ENCODE peak calls at places on chromosomes 1 and 21, in ten cellular contexts. One of them, this sample, is unnamed.

GRCh38 chr1:210233495-210234253 is 1.1 kb downstream of the SERTAD4 start:
- DNase-seq in endodermal cell: peak
- DNase-seq in OCI-M1: no peak
- DNase-seq in lung: peak
- DNase-seq in stimulated activated CD8-positive, alpha-beta memory T cell treated with anti-CD3 and anti-CD28 coated beads, Interleukin-7, amount 100 ng/mL, for 1 hour: no peak
- DNase-seq in T-helper 2 cell treated with Interferon-gamma antibody and Interleukin-4, amounts not matched to agents 5 μg/mL and 100 μg/mL, for 36 hours: no peak
- DNase-seq in foreskin fibroblast: peak
- DNase-seq in NCI-H2227 treated with DMSO at 0.1 percent for 48 hours: peak
- DNase-seq in GDM1: no peak
- DNase-seq in NCI-H2081 treated with DMSO at 0.1 percent for 48 hours: no peak
- DNase-seq in this sample: no peak

GRCh38 chr1:178718520-178718919 is 6.5 kb upstream of the RALGPS2 start:
- DNase-seq in lung: no peak
- DNase-seq in stimulated activated CD8-positive, alpha-beta memory T cell treated with anti-CD3 and anti-CD28 coated beads, Interleukin-7, amount 100 ng/mL, for 1 hour: no peak
- DNase-seq in T-helper 2 cell treated with Interferon-gamma antibody and Interleukin-4, amounts not matched to agents 5 μg/mL and 100 μg/mL, for 36 hours: no peak
- DNase-seq in endodermal cell: no peak
- DNase-seq in OCI-M1: no peak
- DNase-seq in GDM1: no peak
- DNase-seq in NCI-H2227 treated with DMSO at 0.1 percent for 48 hours: no peak
- DNase-seq in NCI-H2081 treated with DMSO at 0.1 percent for 48 hours: no peak
- DNase-seq in foreskin fibroblast: no peak
- DNase-seq in this sample: no peak

GRCh38 chr1:53946252-53947171 is at the start of gene LRRC42:
- DNase-seq in foreskin fibroblast: no peak
- DNase-seq in OCI-M1: no peak
- DNase-seq in stimulated activated CD8-positive, alpha-beta memory T cell treated with anti-CD3 and anti-CD28 coated beads, Interleukin-7, amount 100 ng/mL, for 1 hour: no peak
- DNase-seq in endodermal cell: no peak
- DNase-seq in GDM1: peak
- DNase-seq in T-helper 2 cell treated with Interferon-gamma antibody and Interleukin-4, amounts not matched to agents 5 μg/mL and 100 μg/mL, for 36 hours: no peak
- DNase-seq in NCI-H2227 treated with DMSO at 0.1 percent for 48 hours: peak
- DNase-seq in NCI-H2081 treated with DMSO at 0.1 percent for 48 hours: no peak
- DNase-seq in lung: no peak
- DNase-seq in this sample: no peak

GRCh38 chr1:54998677-54999076 is at the start of gene BSND:
- DNase-seq in NCI-H2081 treated with DMSO at 0.1 percent for 48 hours: no peak
- DNase-seq in T-helper 2 cell treated with Interferon-gamma antibody and Interleukin-4, amounts not matched to agents 5 μg/mL and 100 μg/mL, for 36 hours: no peak
- DNase-seq in stimulated activated CD8-positive, alpha-beta memory T cell treated with anti-CD3 and anti-CD28 coated beads, Interleukin-7, amount 100 ng/mL, for 1 hour: no peak
- DNase-seq in OCI-M1: no peak
- DNase-seq in endodermal cell: no peak
- DNase-seq in GDM1: no peak
- DNase-seq in lung: no peak
- DNase-seq in foreskin fibroblast: no peak
- DNase-seq in NCI-H2227 treated with DMSO at 0.1 percent for 48 hours: no peak
- DNase-seq in this sample: no peak

GRCh38 chr21:33441489-33442477 is 38.0 kb downstream of the TMEM50B start:
- DNase-seq in foreskin fibroblast: peak
- DNase-seq in OCI-M1: no peak
- DNase-seq in NCI-H2081 treated with DMSO at 0.1 percent for 48 hours: no peak
- DNase-seq in NCI-H2227 treated with DMSO at 0.1 percent for 48 hours: no peak
- DNase-seq in lung: peak
- DNase-seq in GDM1: no peak
- DNase-seq in T-helper 2 cell treated with Interferon-gamma antibody and Interleukin-4, amounts not matched to agents 5 μg/mL and 100 μg/mL, for 36 hours: no peak
- DNase-seq in endodermal cell: peak
- DNase-seq in stimulated activated CD8-positive, alpha-beta memory T cell treated with anti-CD3 and anti-CD28 coated beads, Interleukin-7, amount 100 ng/mL, for 1 hour: no peak
- DNase-seq in this sample: no peak

GRCh38 chr1:76254165-76255043 is 179.9 kb downstream of the ST6GALNAC3 start:
- DNase-seq in lung: no peak
- DNase-seq in T-helper 2 cell treated with Interferon-gamma antibody and Interleukin-4, amounts not matched to agents 5 μg/mL and 100 μg/mL, for 36 hours: no peak
- DNase-seq in GDM1: no peak
- DNase-seq in endodermal cell: no peak
- DNase-seq in stimulated activated CD8-positive, alpha-beta memory T cell treated with anti-CD3 and anti-CD28 coated beads, Interleukin-7, amount 100 ng/mL, for 1 hour: no peak
- DNase-seq in OCI-M1: peak
- DNase-seq in NCI-H2081 treated with DMSO at 0.1 percent for 48 hours: peak
- DNase-seq in foreskin fibroblast: no peak
- DNase-seq in NCI-H2227 treated with DMSO at 0.1 percent for 48 hours: peak
- DNase-seq in this sample: no peak

GRCh38 chr1:223102797-223103533 is 40.1 kb downstream of the TLR5 start:
- DNase-seq in foreskin fibroblast: no peak
- DNase-seq in NCI-H2081 treated with DMSO at 0.1 percent for 48 hours: peak
- DNase-seq in T-helper 2 cell treated with Interferon-gamma antibody and Interleukin-4, amounts not matched to agents 5 μg/mL and 100 μg/mL, for 36 hours: no peak
- DNase-seq in GDM1: no peak
- DNase-seq in lung: no peak
- DNase-seq in endodermal cell: no peak
- DNase-seq in NCI-H2227 treated with DMSO at 0.1 percent for 48 hours: no peak
- DNase-seq in stimulated activated CD8-positive, alpha-beta memory T cell treated with anti-CD3 and anti-CD28 coated beads, Interleukin-7, amount 100 ng/mL, for 1 hour: no peak
- DNase-seq in OCI-M1: no peak
- DNase-seq in this sample: no peak

GRCh38 chr1:33433509-33434362 is 2.8 kb upstream of the PHC2 start:
- DNase-seq in NCI-H2081 treated with DMSO at 0.1 percent for 48 hours: no peak
- DNase-seq in NCI-H2227 treated with DMSO at 0.1 percent for 48 hours: peak
- DNase-seq in foreskin fibroblast: peak
- DNase-seq in OCI-M1: peak
- DNase-seq in endodermal cell: no peak
- DNase-seq in stimulated activated CD8-positive, alpha-beta memory T cell treated with anti-CD3 and anti-CD28 coated beads, Interleukin-7, amount 100 ng/mL, for 1 hour: no peak
- DNase-seq in lung: peak
- DNase-seq in GDM1: peak
- DNase-seq in T-helper 2 cell treated with Interferon-gamma antibody and Interleukin-4, amounts not matched to agents 5 μg/mL and 100 μg/mL, for 36 hours: no peak
- DNase-seq in this sample: no peak

GRCh38 chr21:38420140-38420539 is 78.1 kb downstream of the ERG start:
- DNase-seq in NCI-H2081 treated with DMSO at 0.1 percent for 48 hours: no peak
- DNase-seq in T-helper 2 cell treated with Interferon-gamma antibody and Interleukin-4, amounts not matched to agents 5 μg/mL and 100 μg/mL, for 36 hours: no peak
- DNase-seq in NCI-H2227 treated with DMSO at 0.1 percent for 48 hours: no peak
- DNase-seq in endodermal cell: no peak
- DNase-seq in stimulated activated CD8-positive, alpha-beta memory T cell treated with anti-CD3 and anti-CD28 coated beads, Interleukin-7, amount 100 ng/mL, for 1 hour: no peak
- DNase-seq in OCI-M1: no peak
- DNase-seq in foreskin fibroblast: no peak
- DNase-seq in lung: no peak
- DNase-seq in GDM1: no peak
- DNase-seq in this sample: no peak

GRCh38 chr1:225509770-225510169 is 81.9 kb upstream of the LBR start:
- DNase-seq in foreskin fibroblast: no peak
- DNase-seq in endodermal cell: no peak
- DNase-seq in GDM1: no peak
- DNase-seq in T-helper 2 cell treated with Interferon-gamma antibody and Interleukin-4, amounts not matched to agents 5 μg/mL and 100 μg/mL, for 36 hours: no peak
- DNase-seq in lung: no peak
- DNase-seq in OCI-M1: no peak
- DNase-seq in NCI-H2227 treated with DMSO at 0.1 percent for 48 hours: no peak
- DNase-seq in NCI-H2081 treated with DMSO at 0.1 percent for 48 hours: no peak
- DNase-seq in stimulated activated CD8-positive, alpha-beta memory T cell treated with anti-CD3 and anti-CD28 coated beads, Interleukin-7, amount 100 ng/mL, for 1 hour: no peak
- DNase-seq in this sample: no peak

This sample was measured in type B pancreatic cell.